ENCODE peak calls at places on chromosome 11, in six cellular contexts. O, D, W, S, R and B are unnamed samples.

GRCh38 chr11:95229199-95230053 is 1.6 kb downstream of the SESN3 start:
- DNase-seq in R (no peak), W (peak; percentile 28), O (no peak), D (no peak), S (no peak), B (no peak)

GRCh38 chr11:2675540-2675939 is 24.3 kb downstream of the KCNQ1OT1 start:
- DNase-seq in R (no peak), D (no peak), S (no peak), W (no peak), O (no peak), B (no peak)

GRCh38 chr11:27124514-27125264 is 84.1 kb downstream of the BBOX1 start:
- DNase-seq in R (no peak), D (no peak), O (no peak), W (no peak), S (no peak), B (peak; percentile 33)

GRCh38 chr11:70203749-70204465 is 811 bp downstream of the FADD start:
- DNase-seq in O (peak; percentile 19), W (peak; percentile 50), S (peak; percentile 59), D (peak; percentile 89), R (peak; percentile 78), B (peak; percentile 80)

GRCh38 chr11:68334923-68335322 is 22.5 kb downstream of the LRP5 start:
- DNase-seq in R (no peak), S (no peak), D (no peak), W (no peak), O (no peak), B (no peak)

GRCh38 chr11:67022341-67022933 is 497 bp upstream of the SYT12 start:
- DNase-seq in D (no peak), S (no peak), O (peak; percentile 75), W (no peak), R (peak; percentile 37), B (no peak)

GRCh38 chr11:342328-342727 is 21.7 kb upstream of the IFITM3 start:
- DNase-seq in W (no peak), R (no peak), D (no peak), O (no peak), S (no peak), B (no peak)

GRCh38 chr11:85088286-85088685 is 538.9 kb downstream of the DLG2 start:
- DNase-seq in S (no peak), W (no peak), R (peak; percentile 18), D (no peak), O (no peak), B (no peak)

GRCh38 chr11:114821626-114822025 is 143.3 kb downstream of the NXPE2 start:
- DNase-seq in R (no peak), S (no peak), O (no peak), D (no peak), W (peak; percentile 45), B (peak; percentile 50)

GRCh38 chr11:57214494-57214893 is 22.6 kb downstream of the APLNR start:
- DNase-seq in R (peak; percentile 74), S (no peak), D (no peak), O (no peak), W (no peak), B (peak; percentile 86)